ENCODE peak calls at places on chromosome 20, in seven cellular contexts. E, H, Y, Q, F, W and B are unnamed samples.

GRCh38 chr20:15091417-15092017 is 754.1 kb upstream of the FLRT3 start:
- DNase-seq in H (no peak), E (no peak), W (no peak), Q (no peak), F (no peak), Y (no peak), B (no peak)

GRCh38 chr20:37362231-37362792 is 16.4 kb downstream of the SRC start:
- DNase-seq in H (peak; percentile 54), Q (no peak), F (no peak), E (no peak), W (no peak), Y (no peak), B (no peak)

GRCh38 chr20:62201173-62202082 is 18.6 kb downstream of the MTG2 start:
- DNase-seq in W (no peak), E (peak; percentile 46), Y (no peak), Q (no peak), H (peak; percentile 49), F (no peak), B (no peak)

GRCh38 chr20:57708694-57709673 is 831 bp downstream of the PMEPA1 start:
- DNase-seq in E (peak; percentile 68), Y (no peak), F (no peak), H (no peak), W (no peak), Q (no peak), B (peak; percentile 41)

GRCh38 chr20:24991897-24992419 is 593 bp downstream of the APMAP start:
- DNase-seq in W (no peak), Y (no peak), Q (peak; percentile 31), F (peak; percentile 33), E (no peak), H (peak; percentile 71), B (no peak)

GRCh38 chr20:32906871-32907495 is 48.3 kb downstream of the EFCAB8 start:
- DNase-seq in Q (no peak), H (no peak), W (no peak), F (no peak), E (peak; percentile 20), Y (no peak), B (no peak)

GRCh38 chr20:57197352-57198198 is 68.9 kb downstream of the BMP7 start:
- DNase-seq in Q (no peak), E (no peak), Y (no peak), F (no peak), W (no peak), H (no peak), B (no peak)

GRCh38 chr20:51014797-51015722 is 7.8 kb downstream of the KCNG1 start:
- DNase-seq in F (peak; percentile 35), H (no peak), E (no peak), Q (no peak), W (no peak), Y (peak; percentile 35), B (no peak)

GRCh38 chr20:33407251-33407650 is 5.9 kb upstream of the CDK5RAP1 start:
- DNase-seq in E (no peak), F (no peak), Y (no peak), H (no peak), Q (no peak), W (no peak), B (no peak)

GRCh38 chr20:48489046-48489463 is 338.7 kb downstream of the PREX1 start:
- DNase-seq in Y (no peak), H (no peak), Q (no peak), E (no peak), W (no peak), F (no peak), B (no peak)

GRCh38 chr20:59193325-59193724 is 29.7 kb downstream of the ZNF831 start:
- DNase-seq in W (no peak), E (no peak), F (no peak), H (no peak), Q (no peak), Y (no peak), B (no peak)

GRCh38 chr20:40849456-40849855 is 160.4 kb upstream of the MAFB start:
- DNase-seq in Y (no peak), W (no peak), F (no peak), H (no peak), E (no peak), Q (no peak), B (no peak)

GRCh38 chr20:47612670-47613069 is 111.0 kb downstream of the NCOA3 start:
- DNase-seq in E (no peak), Y (no peak), H (no peak), Q (no peak), F (no peak), W (no peak), B (no peak)

GRCh38 chr20:10432079-10432478 is 1.9 kb downstream of the MKKS start:
- DNase-seq in F (no peak), Q (no peak), E (no peak), W (no peak), H (no peak), Y (no peak), B (no peak)

GRCh38 chr20:8461186-8461585 is 329.1 kb downstream of the PLCB1 start:
- DNase-seq in E (no peak), W (no peak), H (no peak), F (no peak), Q (no peak), Y (no peak), B (no peak)

GRCh38 chr20:5150226-5151076 is 23.6 kb downstream of the CDS2 start:
- DNase-seq in W (no peak), Q (no peak), E (peak; percentile 65), Y (no peak), F (no peak), H (no peak), B (no peak)

GRCh38 chr20:5977223-5977622 is 26.8 kb downstream of the MCM8 start:
- DNase-seq in Y (peak; percentile 7), F (no peak), Q (no peak), H (no peak), E (no peak), W (no peak), B (no peak)

GRCh38 chr20:33635341-33635740 is 26.8 kb upstream of the C20orf144 start:
- DNase-seq in E (no peak), F (no peak), Q (no peak), H (no peak), Y (no peak), W (no peak), B (no peak)

GRCh38 chr20:24672886-24673677 is 203.7 kb downstream of the SYNDIG1 start:
- DNase-seq in F (no peak), H (peak; percentile 44), Y (peak; percentile 79), E (no peak), W (no peak), Q (no peak), B (no peak)

GRCh38 chr20:24502184-24502583 is 32.8 kb downstream of the SYNDIG1 start:
- DNase-seq in H (no peak), Y (peak; percentile 60), E (no peak), Q (no peak), F (no peak), W (no peak), B (no peak)

GRCh38 chr20:51237278-51237677 is 214.4 kb upstream of the KCNG1 start:
- DNase-seq in E (peak; percentile 72), H (no peak), Q (no peak), W (no peak), Y (no peak), F (no peak), B (peak; percentile 25)

GRCh38 chr20:44247676-44248419 is 740 bp downstream of the GDAP1L1 start:
- DNase-seq in W (no peak), Q (no peak), F (no peak), Y (peak; percentile 5), E (no peak), H (no peak), B (peak; percentile 40)
- TF ChIP-seq CTCF in W (no peak), Q (no peak), F (no peak), Y (peak; percentile 25), E (no peak), H (no peak), B (peak; percentile 54)

GRCh38 chr20:31691646-31692275 is 30.9 kb downstream of the BCL2L1 start:
- DNase-seq in Q (no peak), F (no peak), Y (no peak), W (no peak), E (no peak), H (no peak), B (no peak)

GRCh38 chr20:31694842-31695593 is 27.6 kb downstream of the BCL2L1 start:
- DNase-seq in W (no peak), Y (no peak), H (no peak), F (no peak), Q (no peak), E (no peak), B (no peak)

GRCh38 chr20:31693402-31693801 is 29.3 kb downstream of the BCL2L1 start:
- DNase-seq in Q (no peak), E (no peak), Y (no peak), W (no peak), H (no peak), F (no peak), B (no peak)

GRCh38 chr20:31695849-31696804 is 26.5 kb downstream of the BCL2L1 start:
- DNase-seq in H (no peak), Q (peak; percentile 78), Y (peak; percentile 58), F (no peak), E (peak; percentile 77), W (no peak), B (no peak)

GRCh38 chr20:31693987-31694661 is 28.5 kb downstream of the BCL2L1 start:
- DNase-seq in F (no peak), E (no peak), W (no peak), H (no peak), Q (no peak), Y (no peak), B (no peak)
- H3K4me1 ChIP-seq in F (peaks cover 89% of the 10 kb centered on the region), E (peaks cover 71% of the 10 kb centered on the region), W (peaks cover 76% of the 10 kb centered on the region), H (peaks cover 56% of the 10 kb centered on the region), Q (peaks cover 94% of the 10 kb centered on the region), Y (peaks cover 53% of the 10 kb centered on the region), B (peaks cover 15% of the 10 kb centered on the region)

GRCh38 chr20:1804129-1804503 is 91.1 kb upstream of the SIRPA start:
- DNase-seq in Y (no peak), W (no peak), E (no peak), H (no peak), F (no peak), Q (no peak), B (no peak)
- H3K4me3 ChIP-seq in Y (no peak overlapping the region), W (no peak overlapping the region), E (peak overlapping the region; percentile 77), H (peak overlapping the region; percentile 81), F (peak overlapping the region; percentile 54), Q (peak overlapping the region; percentile 56), B (no peak overlapping the region)

GRCh38 chr20:35561671-35562070 is 19.8 kb downstream of the ERGIC3 start:
- DNase-seq in H (no peak), Y (no peak), E (peak; percentile 35), W (no peak), Q (no peak), F (no peak), B (no peak)
- TF ChIP-seq CTCF in H (no peak), Y (no peak), E (no peak), W (no peak), Q (no peak), F (no peak), B (no peak)